ENCODE peak calls at places on chromosomes 6 and 20, in five cellular contexts. G is dorsolateral prefrontal cortex, U is BE2C, Y is activated B cell treated with CpG ODN at 0.5 μM for 24 hours, I is fibroblast of the aortic adventitia. M is an unnamed sample.

GRCh38 chr6:38346291-38347079 is 293.2 kb downstream of the BTBD9 start:
- DNase-seq in G (no peak), U (no peak), Y (no peak), I (peak), M (no peak)

GRCh38 chr20:37976862-37977261 is 56.4 kb downstream of the TTI1 start:
- DNase-seq in G (no peak), U (no peak), Y (no peak), I (no peak), M (no peak)

GRCh38 chr6:31354248-31354647 is 2.7 kb downstream of the HLA-B start:
- DNase-seq in G (no peak), U (no peak), Y (no peak), I (no peak), M (no peak)

GRCh38 chr20:49729780-49730179 is 16.1 kb upstream of the B4GALT5 start:
- DNase-seq in G (no peak), U (no peak), Y (no peak), I (peak), M (no peak)

GRCh38 chr6:168086616-168087015 is 7.6 kb upstream of the FRMD1 start:
- DNase-seq in G (no peak), U (no peak), Y (no peak), I (no peak), M (no peak)

GRCh38 chr6:22147469-22147815 is 149.4 kb downstream of the PRL start:
- DNase-seq in G (no peak), U (no peak), Y (no peak), I (no peak), M (no peak)

GRCh38 chr20:38725959-38726848 is 1.9 kb downstream of the SLC32A1 start:
- DNase-seq in G (no peak), U (peak), Y (peak), I (peak), M (no peak)

GRCh38 chr6:33143113-33143760 is 49.0 kb downstream of the COL11A2 start:
- DNase-seq in G (no peak), U (no peak), Y (no peak), I (no peak), M (no peak)

GRCh38 chr6:6469074-6469473 is 119.4 kb upstream of the LY86 start:
- DNase-seq in G (no peak), U (no peak), Y (no peak), I (no peak), M (no peak)

GRCh38 chr20:226958-227357 is at the start of gene DEFB129:
- DNase-seq in G (no peak), U (no peak), Y (no peak), I (no peak), M (no peak)

GRCh38 chr6:89026151-89026550 is 54.4 kb upstream of the PNRC1 start:
- DNase-seq in G (no peak), U (no peak), Y (no peak), I (no peak), M (no peak)

GRCh38 chr20:25196701-25197120 is 1.2 kb downstream of the ENTPD6 start:
- DNase-seq in G (no peak), U (no peak), Y (no peak), I (no peak), M (no peak)

GRCh38 chr20:48725589-48725991 is 102.2 kb downstream of the PREX1 start:
- DNase-seq in G (no peak), U (peak), Y (no peak), I (peak), M (no peak)

GRCh38 chr6:51753635-51754034 is 333.8 kb downstream of the PKHD1 start:
- DNase-seq in G (no peak), U (peak), Y (no peak), I (no peak), M (no peak)
- TF ChIP-seq CTCF in G (no peak), U (peak), Y (no peak), I (no peak), M (peak)

GRCh38 chr20:57177636-57178280 is 88.7 kb downstream of the BMP7 start:
- DNase-seq in G (no peak), U (no peak), Y (no peak), I (no peak), M (no peak)
- TF ChIP-seq CTCF in G (no peak), U (no peak), Y (no peak), I (no peak), M (no peak)

GRCh38 chr6:73608761-73609160 is 45.0 kb downstream of the SLC17A5 start:
- DNase-seq in G (no peak), U (no peak), Y (no peak), I (no peak), M (no peak)

GRCh38 chr6:73604461-73604860 is 49.3 kb downstream of the SLC17A5 start:
- DNase-seq in G (no peak), U (no peak), Y (no peak), I (no peak), M (no peak)

GRCh38 chr6:73610444-73611275 is 43.1 kb downstream of the SLC17A5 start:
- DNase-seq in G (no peak), U (no peak), Y (no peak), I (peak), M (no peak)

GRCh38 chr6:73604020-73604419 is 49.8 kb downstream of the SLC17A5 start:
- DNase-seq in G (no peak), U (no peak), Y (no peak), I (no peak), M (no peak)

GRCh38 chr6:73606428-73606827 is 47.4 kb downstream of the SLC17A5 start:
- DNase-seq in G (no peak), U (no peak), Y (no peak), I (no peak), M (no peak)
- TF ChIP-seq CTCF in G (no peak), U (no peak), Y (no peak), I (no peak), M (no peak)

GRCh38 chr20:13458860-13459451 is 179.8 kb downstream of the TASP1 start:
- DNase-seq in G (no peak), U (peak), Y (no peak), I (peak), M (no peak)
- TF ChIP-seq CTCF in G (peak), U (peak), Y (no peak), I (peak), M (peak)

GRCh38 chr6:18503588-18504231 is 116.6 kb downstream of the RNF144B start:
- DNase-seq in G (peak), U (peak), Y (no peak), I (peak), M (peak)
- TF ChIP-seq CTCF in G (peak), U (peak), Y (peak), I (peak), M (peak)

GRCh38 chr6:170485159-170485558 is 67.9 kb downstream of the PSMB1 start:
- DNase-seq in G (no peak), U (no peak), Y (no peak), I (peak), M (no peak)

GRCh38 chr6:170483413-170483812 is 69.7 kb downstream of the PSMB1 start:
- DNase-seq in G (no peak), U (no peak), Y (no peak), I (no peak), M (no peak)

GRCh38 chr6:170475118-170475517 is 78.0 kb downstream of the PSMB1 start:
- DNase-seq in G (no peak), U (no peak), Y (no peak), I (no peak), M (no peak)

GRCh38 chr6:170476360-170476759 is 76.7 kb downstream of the PSMB1 start:
- DNase-seq in G (no peak), U (no peak), Y (no peak), I (no peak), M (no peak)

DNA sequence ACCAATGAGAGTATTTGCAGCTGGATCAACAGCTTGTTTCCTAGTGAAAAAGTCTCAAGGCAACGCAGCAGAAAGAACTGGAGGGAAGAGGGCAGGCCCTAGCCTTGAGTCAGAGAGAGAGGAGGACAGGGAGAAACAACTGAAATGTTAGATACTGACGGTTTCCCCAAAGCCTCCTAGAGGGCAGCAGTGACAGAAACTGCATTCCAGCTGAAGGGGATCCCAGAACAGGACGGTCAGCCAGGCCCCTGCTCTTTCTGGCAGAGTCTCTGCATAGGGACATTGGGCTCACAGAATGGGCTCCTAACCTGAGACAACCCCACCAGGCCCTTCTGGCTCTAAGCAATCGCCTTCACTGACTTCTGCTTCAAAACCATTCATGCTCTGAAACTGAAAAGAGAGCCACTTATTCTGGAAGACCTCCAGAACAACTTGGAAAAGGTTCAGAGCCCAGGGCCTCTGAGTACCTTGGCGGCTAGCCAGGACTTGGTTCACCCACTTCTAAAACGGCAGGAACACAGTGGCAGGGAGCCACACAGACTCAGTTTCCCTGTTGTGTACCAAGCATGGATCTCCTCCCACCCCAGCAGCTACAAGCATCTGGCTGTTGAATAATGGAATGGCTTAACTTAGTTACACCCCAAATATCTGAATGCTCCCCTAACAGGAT is 72.9 kb downstream of the PSMB1 start:
- DNase-seq in G (no peak), U (no peak), Y (no peak), I (no peak), M (no peak)
- TF ChIP-seq CTCF in G (no peak), U (peak), Y (no peak), I (no peak), M (no peak)

M was measured in left lung.